ENCODE peak calls at places on chromosome 11, in ten cellular contexts. M is epithelial cell of proximal tubule, G is A549, B is adrenal gland, T is HFF-Myc, K is AG09309, J is heart right ventricle, V is astrocyte of the cerebellum, P is left lung, N is brain microvascular endothelial cell. X is an unnamed sample.

GRCh38 chr11:313787-314547 is at the start of gene IFITM1:
- DNase-seq in M (no peak), P (peak), N (no peak), K (peak), V (peak), J (peak), T (peak), B (no peak), G (no peak), X (peak)

GRCh38 chr11:72471005-72471898 is 36.9 kb upstream of the CLPB start:
- DNase-seq in N (peak), K (peak), V (peak), P (no peak), J (peak), G (peak), T (peak), M (no peak), B (peak), X (peak)

GRCh38 chr11:123020968-123021367 is 39.3 kb upstream of the BSX start:
- DNase-seq in B (peak), J (no peak), T (peak), K (no peak), V (peak), G (peak), P (no peak), M (no peak), N (peak), X (no peak)

GRCh38 chr11:122095950-122096942 is 19.8 kb downstream of the BLID start:
- DNase-seq in V (peak), G (no peak), T (no peak), J (no peak), P (no peak), M (no peak), K (no peak), B (no peak), N (no peak), X (no peak)

GRCh38 chr11:69664103-69664775 is 10.9 kb downstream of the LTO1 start:
- DNase-seq in P (peak), J (no peak), V (no peak), B (no peak), N (no peak), K (no peak), M (no peak), G (no peak), T (no peak), X (no peak)

GRCh38 chr11:27201454-27202302 is 161.1 kb downstream of the BBOX1 start:
- DNase-seq in T (peak), G (peak), V (no peak), B (peak), M (no peak), P (no peak), K (peak), N (peak), J (peak), X (peak)

GRCh38 chr11:84909740-84910139 is 717.4 kb downstream of the DLG2 start:
- DNase-seq in K (no peak), T (no peak), V (no peak), J (no peak), P (no peak), M (no peak), G (no peak), N (no peak), B (no peak), X (no peak)

GRCh38 chr11:88051386-88051785 is 123.9 kb downstream of the RAB38 start:
- DNase-seq in N (no peak), K (peak), J (no peak), M (no peak), P (no peak), G (no peak), V (no peak), T (no peak), B (no peak), X (no peak)

GRCh38 chr11:13446444-13446843 is 16.6 kb downstream of the BTBD10 start:
- DNase-seq in V (no peak), J (no peak), M (no peak), T (no peak), N (no peak), G (no peak), P (no peak), K (no peak), B (no peak), X (no peak)

GRCh38 chr11:77093987-77094840 is 8.4 kb upstream of the OMP start:
- DNase-seq in K (no peak), T (no peak), G (no peak), B (no peak), V (no peak), M (no peak), J (no peak), N (no peak), P (peak), X (no peak)

GRCh38 chr11:60840711-60841430 is 1.0 kb upstream of the CCDC86 start:
- DNase-seq in T (peak), G (no peak), V (peak), J (no peak), M (no peak), B (peak), K (peak), P (no peak), N (peak), X (peak)
- H3K4me3 ChIP-seq in T (no peak), G (no peak), V (no peak), J (peak), M (no peak), B (no peak), K (no peak), P (no peak), N (no peak), X (no peak)

GRCh38 chr11:61173456-61173855 is 12.2 kb upstream of the VPS37C start:
- DNase-seq in V (no peak), G (no peak), J (no peak), B (no peak), N (no peak), P (no peak), K (no peak), T (no peak), M (no peak), X (no peak)
- TF ChIP-seq CTCF in V (peak), G (peak), J (no peak), B (peak), N (peak), P (no peak), K (peak), T (no peak), M (peak), X (no peak)

GRCh38 chr11:114060402-114061052 is 1.0 kb downstream of the ZBTB16 start:
- DNase-seq in V (no peak), N (no peak), M (no peak), K (no peak), B (peak), T (no peak), P (peak), G (no peak), J (peak), X (no peak)
- H3K4me3 ChIP-seq in V (peak), N (peak), M (peak), K (peak), B (peak), T (peak), P (peak), G (peak), J (peak), X (peak)

GRCh38 chr11:126062679-126063509 is at the start of gene CDON:
- DNase-seq in J (peak), M (peak), K (peak), G (peak), T (peak), B (peak), V (peak), N (peak), P (peak), X (peak)
- TF ChIP-seq CTCF in J (no peak), M (no peak), K (no peak), G (no peak), T (no peak), B (no peak), V (no peak), N (no peak), P (no peak), X (no peak)

GRCh38 chr11:63999349-64000025 is 13.2 kb downstream of the OTUB1 start:
- DNase-seq in V (no peak), B (peak), P (peak), J (peak), T (no peak), M (no peak), K (no peak), G (no peak), N (peak), X (no peak)

GRCh38 chr11:64000740-64001514 is 14.7 kb downstream of the OTUB1 start:
- DNase-seq in P (no peak), M (no peak), J (no peak), B (no peak), G (no peak), K (no peak), N (no peak), T (no peak), V (no peak), X (no peak)

GRCh38 chr11:64001552-64002427 is 15.6 kb downstream of the OTUB1 start:
- DNase-seq in P (no peak), V (no peak), J (no peak), B (no peak), G (no peak), M (no peak), N (no peak), T (no peak), K (no peak), X (no peak)

GRCh38 chr11:63998558-63999348 is 12.5 kb downstream of the OTUB1 start:
- DNase-seq in M (no peak), P (peak), N (no peak), J (no peak), T (no peak), B (no peak), K (no peak), V (no peak), G (no peak), X (no peak)

GRCh38 chr11:64000026-64000739 is 13.9 kb downstream of the OTUB1 start:
- DNase-seq in N (peak), V (peak), P (peak), G (no peak), T (no peak), B (peak), J (peak), K (peak), M (no peak), X (no peak)
- H3K4me3 ChIP-seq in N (no peak), V (peak), P (peak), G (no peak), T (no peak), B (no peak), J (peak), K (peak), M (peak), X (no peak)

DNA sequence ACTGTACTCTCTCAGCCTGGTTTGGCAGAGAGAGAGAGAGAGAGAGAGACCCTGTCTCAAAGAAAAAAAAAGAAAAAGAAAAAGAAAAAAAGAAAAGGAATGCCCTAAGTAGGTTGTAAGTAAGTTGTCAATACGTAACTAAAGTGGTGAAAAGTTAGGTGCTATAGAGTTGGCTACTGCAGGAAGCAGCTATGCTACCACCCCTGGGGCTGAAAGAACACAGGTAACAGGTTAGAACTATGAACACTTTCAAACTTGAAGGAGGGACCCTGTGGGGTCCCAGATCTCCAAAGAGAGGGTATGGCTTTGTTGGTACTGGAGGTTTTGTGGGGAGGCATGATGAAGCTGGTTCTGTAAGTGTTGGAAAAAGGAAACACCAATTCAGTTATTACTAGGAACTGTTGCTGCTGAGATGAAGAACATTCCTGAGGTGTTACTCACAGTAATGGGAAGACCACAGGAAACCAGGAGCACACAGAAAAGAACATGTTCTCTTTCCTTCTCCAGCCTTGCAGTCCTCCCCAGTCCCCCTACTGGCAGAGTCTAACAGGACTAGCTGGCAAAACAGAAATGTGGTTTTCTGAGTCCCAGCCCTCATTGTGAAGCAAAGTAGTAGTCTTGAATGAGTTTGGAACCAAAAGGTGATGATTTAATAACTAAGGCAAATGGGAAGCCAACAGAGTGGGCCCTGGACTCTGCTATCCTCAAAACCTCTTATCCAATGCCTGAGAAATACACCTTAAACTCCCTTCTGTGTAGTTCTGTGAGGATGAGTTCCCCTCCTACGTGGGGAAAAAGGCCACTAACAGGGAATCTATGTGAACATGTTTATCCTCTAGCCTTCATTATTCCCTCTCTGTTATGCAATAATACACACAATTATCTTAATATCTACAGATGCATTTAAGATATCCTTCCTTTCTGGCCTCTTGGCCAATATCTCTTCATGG is 427.0 kb upstream of the DDI1 start:
- DNase-seq in K (peak), J (no peak), G (peak), N (peak), M (peak), P (no peak), T (peak), B (no peak), V (peak), X (peak)
- TF ChIP-seq CTCF in K (peak), J (no peak), G (no peak), N (peak), M (peak), P (no peak), T (peak), B (no peak), V (peak), X (peak)

X was measured in kidney epithelial cell.